ENCODE peak calls at places on chromosomes 5 and 9, in six cellular contexts. A is uterus, C is PC-9, Z is aorta, F is A549, J is cardiac muscle cell. H is an unnamed sample.

GRCh38 chr5:144187699-144188294 is 17.1 kb downstream of the KCTD16 start:
- DNase-seq in J (no peak), Z (no peak), F (peak; percentile 10), A (peak; percentile 22), C (peak; percentile 45), H (no peak)

GRCh38 chr5:78929833-78930232 is 55.3 kb downstream of the ARSB start:
- DNase-seq in A (no peak), Z (no peak), C (no peak), J (no peak), F (no peak), H (no peak)

GRCh38 chr5:10329421-10329807 is 21.7 kb upstream of the CMBL start:
- DNase-seq in F (no peak), C (no peak), Z (no peak), J (no peak), A (no peak), H (no peak)

GRCh38 chr5:103369125-103370120 is 110.9 kb downstream of the MACIR start:
- DNase-seq in C (no peak), J (no peak), A (no peak), F (no peak), Z (no peak), H (no peak)

GRCh38 chr9:70641631-70642030 is 227.2 kb upstream of the KLF9 start:
- DNase-seq in C (no peak), A (no peak), Z (no peak), F (no peak), J (no peak), H (no peak)

GRCh38 chr9:92295827-92296258 is 2.3 kb upstream of the IARS1 start:
- DNase-seq in C (no peak), A (no peak), Z (no peak), J (peak; percentile 40), F (no peak), H (no peak)

GRCh38 chr9:126692041-126692758 is 78.5 kb downstream of the LMX1B start:
- DNase-seq in J (no peak), F (no peak), Z (peak; percentile 60), C (no peak), A (no peak), H (no peak)

GRCh38 chr9:133355881-133356357 is 368 bp downstream of the SURF1 start:
- DNase-seq in J (no peak), Z (no peak), A (no peak), C (no peak), F (no peak), H (no peak)

GRCh38 chr5:150473673-150474358 is 24.3 kb upstream of the RPS14 start:
- DNase-seq in F (no peak), Z (no peak), A (no peak), J (peak; percentile 75), C (peak; percentile 94), H (no peak)

GRCh38 chr5:16690243-16690839 is 73.5 kb upstream of the RETREG1 start:
- DNase-seq in C (peak; percentile 66), Z (no peak), A (no peak), J (peak; percentile 66), F (peak; percentile 88), H (no peak)

GRCh38 chr5:107671742-107672211 is 1.0 kb upstream of the EFNA5 start:
- DNase-seq in Z (no peak), A (no peak), C (peak; percentile 56), F (peak; percentile 78), J (peak; percentile 29), H (no peak)

GRCh38 chr9:91151014-91151740 is 210.5 kb downstream of the AUH start:
- DNase-seq in F (no peak), C (no peak), A (no peak), Z (no peak), J (no peak), H (no peak)
- H3K4me3 ChIP-seq in F (no peak overlapping the region), C (no peak overlapping the region), A (no peak overlapping the region), Z (no peak overlapping the region), J (no peak overlapping the region), H (no peak overlapping the region)

DNA sequence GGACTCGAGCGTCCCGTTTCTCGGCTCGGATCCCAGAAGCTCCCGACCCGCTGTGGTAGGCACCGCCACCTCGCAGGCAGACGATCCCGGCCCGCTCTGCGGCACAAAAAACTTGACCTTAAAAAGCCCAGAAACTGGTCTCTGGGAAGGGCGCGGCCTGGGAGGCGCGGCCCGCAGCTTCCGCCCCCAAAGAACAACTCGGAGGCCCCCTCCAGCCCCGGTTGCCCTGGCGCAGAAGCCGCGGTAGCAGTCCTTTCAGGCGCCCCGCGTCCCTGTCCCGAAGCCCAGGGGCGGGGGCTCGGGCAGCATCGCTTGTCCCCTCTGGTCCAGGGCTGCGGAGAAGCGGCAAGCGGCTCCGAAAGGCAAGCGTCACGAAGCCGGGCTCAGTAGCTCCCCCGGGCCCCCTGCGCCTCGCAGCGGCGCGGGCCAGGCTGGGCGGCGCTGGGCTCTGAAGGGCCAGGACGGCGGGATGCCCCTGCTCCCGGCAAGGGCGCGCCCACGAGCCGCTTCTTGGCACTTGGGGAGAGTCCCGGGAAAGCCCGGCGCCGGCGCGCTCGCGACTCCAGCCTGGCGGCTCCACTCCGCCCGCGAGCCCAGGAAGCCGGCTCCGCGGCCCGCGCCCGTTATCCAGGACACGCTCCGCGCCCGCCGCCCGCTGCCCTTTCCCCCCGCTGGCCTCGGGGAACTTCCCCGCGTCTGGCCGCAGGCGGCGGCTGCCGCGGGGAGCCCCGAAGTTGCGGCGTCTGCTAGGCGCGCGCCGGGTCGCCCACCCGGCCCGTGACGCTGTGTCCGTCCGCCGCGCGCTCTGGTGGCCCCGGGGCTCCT is at the start of gene GCNT4:
- DNase-seq in C (peak; percentile 44), J (peak; percentile 54), A (peak; percentile 28), Z (peak; percentile 87), F (peak; percentile 29), H (no peak)
- H3K27ac ChIP-seq in C (no peak within 1 kb of the TSS), J (no peak within 1 kb of the TSS), A (peak within 1 kb of the TSS; percentile 93), Z (peak within 1 kb of the TSS; percentile 34), F (peak within 1 kb of the TSS; percentile 92), H (no peak within 1 kb of the TSS)

GRCh38 chr5:172774561-172775271 is 3.7 kb upstream of the DUSP1 start:
- DNase-seq in J (no peak), A (no peak), Z (no peak), C (no peak), F (no peak), H (no peak)
- H3K4me1 ChIP-seq in J (peaks cover 6% of the 10 kb centered on the region), A (no peaks in the 10 kb centered on the region), Z (peaks cover 4% of the 10 kb centered on the region), C (peaks cover 72% of the 10 kb centered on the region), F (peaks cover 74% of the 10 kb centered on the region), H (no peaks in the 10 kb centered on the region)

GRCh38 chr9:109114670-109115069 is 5.1 kb downstream of the TMEM245 start:
- DNase-seq in C (no peak), J (no peak), A (no peak), F (no peak), Z (no peak), H (no peak)
- H3K4me3 ChIP-seq in C (no peak overlapping the region), J (no peak overlapping the region), A (no peak overlapping the region), F (no peak overlapping the region), Z (no peak overlapping the region), H (no peak overlapping the region)

H was measured in iPS DF 6.9.